ENCODE peak calls at places on chromosomes 5 and 9, in ten cellular contexts. C is BJ, G is transverse colon, M is choroid plexus epithelial cell, D is GM12865, P is psoas muscle, T is MM.1S, I is colonic mucosa, Z is body of pancreas, V is AG04450. J is an unnamed sample.

GRCh38 chr9:96853711-96854072 is 622 bp downstream of the ZNF782 start:
- DNase-seq in V (no peak), D (peak), Z (no peak), C (no peak), G (no peak), P (no peak), T (peak), M (peak), I (no peak), J (no peak)

GRCh38 chr5:68161156-68161555 is 54.4 kb upstream of the PIK3R1 start:
- DNase-seq in M (no peak), D (no peak), C (no peak), G (no peak), V (no peak), T (no peak), Z (no peak), P (no peak), I (no peak), J (no peak)

GRCh38 chr5:136130581-136130980 is 2.1 kb upstream of the SMAD5 start:
- DNase-seq in M (no peak), V (no peak), D (no peak), T (no peak), I (no peak), Z (no peak), G (no peak), C (no peak), P (no peak), J (no peak)

GRCh38 chr5:39762761-39763160 is 338.0 kb upstream of the DAB2 start:
- DNase-seq in C (no peak), G (no peak), Z (no peak), T (no peak), P (no peak), I (no peak), M (no peak), D (no peak), V (no peak), J (no peak)

GRCh38 chr9:133352635-133353340 is 3.5 kb downstream of the SURF1 start:
- DNase-seq in V (no peak), P (no peak), Z (no peak), G (no peak), M (no peak), I (no peak), D (peak), T (no peak), C (no peak), J (no peak)

GRCh38 chr5:137016783-137017324 is 482.3 kb downstream of the SPOCK1 start:
- DNase-seq in T (no peak), P (no peak), Z (no peak), D (no peak), G (no peak), I (no peak), M (peak), C (no peak), V (no peak), J (no peak)

GRCh38 chr5:141695627-141696180 is 13.7 kb upstream of the ARAP3 start:
- DNase-seq in T (no peak), V (no peak), M (no peak), Z (no peak), I (peak), C (no peak), P (no peak), G (peak), D (no peak), J (no peak)

GRCh38 chr9:19404278-19405075 is 4.3 kb upstream of the ACER2 start:
- DNase-seq in P (no peak), I (peak), T (no peak), C (no peak), Z (peak), M (no peak), D (no peak), V (no peak), G (no peak), J (peak)

GRCh38 chr9:93230185-93230584 is 46.2 kb downstream of the WNK2 start:
- DNase-seq in V (no peak), Z (no peak), D (no peak), C (no peak), M (no peak), I (no peak), P (peak), G (no peak), T (no peak), J (no peak)

GRCh38 chr9:113307401-113307975 is 4.3 kb upstream of the RNF183 start:
- DNase-seq in G (no peak), D (no peak), T (no peak), Z (no peak), V (no peak), M (no peak), C (no peak), I (no peak), P (no peak), J (no peak)

GRCh38 chr9:114098660-114099522 is at the start of gene KIF12:
- DNase-seq in T (no peak), G (peak), I (peak), D (no peak), V (no peak), C (no peak), M (no peak), Z (peak), P (peak), J (no peak)

GRCh38 chr9:69758001-69758730 is 1.6 kb downstream of the PTAR1 start:
- DNase-seq in Z (no peak), G (no peak), M (peak), C (no peak), V (no peak), I (no peak), T (no peak), D (peak), P (no peak), J (peak)

GRCh38 chr5:65721775-65722574 is at the start of the genes NLN and SGTB:
- DNase-seq in C (no peak), T (peak), I (peak), V (no peak), M (peak), D (peak), P (peak), Z (peak), G (peak), J (peak)

GRCh38 chr5:2465383-2465782 is 286.1 kb downstream of the IRX2 start:
- DNase-seq in Z (no peak), P (no peak), G (no peak), D (no peak), C (no peak), V (no peak), I (no peak), M (no peak), T (no peak), J (no peak)

GRCh38 chr5:158809310-158809709 is 290.4 kb downstream of the EBF1 start:
- DNase-seq in C (no peak), D (no peak), P (no peak), Z (no peak), G (no peak), V (no peak), M (no peak), T (no peak), I (no peak), J (no peak)

GRCh38 chr5:134581241-134581981 is 51.2 kb downstream of the SAR1B start:
- DNase-seq in C (no peak), I (no peak), V (no peak), Z (no peak), G (peak), D (no peak), M (no peak), T (no peak), P (peak), J (no peak)

GRCh38 chr9:26723486-26723885 is 169.1 kb downstream of the CAAP1 start:
- DNase-seq in P (peak), G (peak), C (no peak), T (no peak), M (peak), V (no peak), D (peak), I (peak), Z (peak), J (peak)

GRCh38 chr5:50666261-50667078 is at the start of gene PARP8:
- DNase-seq in I (peak), D (peak), V (peak), Z (peak), P (peak), C (no peak), M (peak), G (peak), T (peak), J (peak)

GRCh38 chr9:107539427-107540154 is 50.0 kb upstream of the KLF4 start:
- DNase-seq in M (no peak), V (no peak), I (no peak), C (no peak), G (no peak), T (no peak), D (no peak), P (peak), Z (no peak), J (no peak)

GRCh38 chr5:35230043-35230611 is at the start of gene PRLR:
- DNase-seq in I (peak), M (peak), C (peak), T (no peak), P (peak), Z (peak), V (no peak), G (peak), D (peak), J (peak)

GRCh38 chr9:121485618-121486531 is 13.8 kb downstream of the GGTA1 start:
- DNase-seq in G (no peak), V (no peak), M (no peak), C (no peak), I (no peak), D (no peak), P (no peak), Z (no peak), T (no peak), J (no peak)

GRCh38 chr5:79105868-79106267 is 5.7 kb upstream of the BHMT start:
- DNase-seq in C (no peak), V (no peak), G (no peak), Z (no peak), T (no peak), I (no peak), P (no peak), D (no peak), M (no peak), J (no peak)

GRCh38 chr5:54766748-54767147 is 218.6 kb downstream of the ESM1 start:
- DNase-seq in P (no peak), M (no peak), D (no peak), G (no peak), V (no peak), I (no peak), Z (no peak), T (no peak), C (no peak), J (no peak)
- TF ChIP-seq CTCF in P (no peak), M (peak), D (peak), G (no peak), V (no peak), I (no peak), Z (no peak), T (peak), C (no peak), J (no peak)

DNA sequence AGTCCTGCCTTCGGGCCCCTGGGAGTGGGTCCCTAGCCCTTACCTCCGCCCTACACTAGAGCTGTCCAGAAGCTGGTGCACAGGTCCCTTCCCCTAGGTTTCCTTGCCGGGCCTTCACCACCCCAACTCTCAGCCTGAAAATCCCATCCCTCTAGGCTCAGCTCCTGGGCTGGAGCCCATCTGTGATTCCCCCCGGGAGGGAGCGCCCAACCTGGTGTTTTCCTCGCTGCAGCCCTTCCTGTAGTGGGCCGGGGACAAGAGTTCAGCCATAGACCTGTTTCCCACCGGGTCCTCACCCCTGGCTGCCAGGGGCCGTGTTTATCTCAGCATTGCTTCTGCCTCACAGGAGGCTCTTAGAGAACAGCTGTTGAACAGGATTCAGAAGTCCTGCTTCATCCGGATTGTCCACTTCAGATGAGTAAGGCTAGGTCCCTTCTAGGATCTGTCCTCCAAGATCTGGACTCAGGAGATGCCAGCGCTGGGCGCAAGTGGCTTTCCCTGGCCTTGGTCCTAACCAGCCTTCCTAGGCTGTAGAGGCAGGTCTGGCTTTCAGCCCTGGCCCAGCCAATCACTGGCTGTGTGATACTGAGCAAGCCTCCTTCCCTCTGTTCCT is 965 bp downstream of the GLIPR2 start:
- DNase-seq in C (no peak), P (no peak), I (no peak), G (peak), D (no peak), Z (no peak), V (no peak), M (peak), T (no peak), J (peak)
- H3K4me3 ChIP-seq in C (peak), P (peak), I (peak), G (peak), D (peak), Z (peak), V (peak), M (peak), T (peak), J (peak)

GRCh38 chr5:111929892-111930291 is 172.9 kb upstream of the NREP start:
- DNase-seq in P (no peak), C (peak), Z (no peak), M (peak), D (no peak), T (no peak), V (peak), I (no peak), G (no peak), J (peak)

GRCh38 chr5:111929261-111929660 is 172.3 kb upstream of the NREP start:
- DNase-seq in P (no peak), I (no peak), C (no peak), Z (no peak), M (no peak), D (no peak), G (no peak), T (no peak), V (no peak), J (no peak)

GRCh38 chr5:111930407-111930806 is 173.4 kb upstream of the NREP start:
- DNase-seq in M (peak), T (no peak), G (no peak), C (no peak), V (no peak), I (no peak), P (no peak), D (no peak), Z (no peak), J (peak)

GRCh38 chr5:111928501-111928900 is 171.5 kb upstream of the NREP start:
- DNase-seq in P (no peak), T (no peak), M (no peak), G (no peak), D (no peak), I (no peak), Z (no peak), C (no peak), V (no peak), J (no peak)

GRCh38 chr5:111927191-111927590 is 170.2 kb upstream of the NREP start:
- DNase-seq in D (no peak), T (no peak), C (no peak), G (no peak), P (no peak), V (no peak), M (no peak), I (no peak), Z (no peak), J (peak)
- TF ChIP-seq CTCF in D (no peak), T (no peak), C (no peak), G (no peak), P (no peak), V (no peak), M (no peak), I (no peak), Z (no peak), J (no peak)

GRCh38 chr5:177361418-177362101 is 3.8 kb downstream of the RGS14 start:
- DNase-seq in P (peak), V (no peak), C (no peak), G (no peak), T (peak), D (peak), I (no peak), Z (no peak), M (no peak), J (no peak)
- H3K4me3 ChIP-seq in P (no peak), V (no peak), C (no peak), G (no peak), T (no peak), D (peak), I (no peak), Z (no peak), M (no peak), J (no peak)

DNA sequence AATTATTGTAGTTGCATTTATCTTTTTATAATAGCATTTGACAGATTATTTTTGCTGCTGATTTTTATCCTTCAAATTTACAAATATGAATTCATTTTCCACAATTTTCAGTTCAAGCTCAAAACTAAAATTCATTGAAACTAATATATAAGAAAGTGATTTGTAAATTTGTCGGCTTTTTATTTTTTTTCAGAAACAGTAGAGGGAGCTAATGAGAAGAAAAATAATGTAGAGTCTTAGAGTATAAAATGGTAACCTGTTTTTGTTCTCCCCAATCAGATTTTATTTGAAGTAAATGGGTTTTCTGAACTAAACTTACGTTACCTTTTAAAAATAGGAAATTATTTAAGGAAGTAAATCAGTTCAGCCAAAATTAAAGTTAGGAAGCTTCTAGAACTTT is 19.2 kb downstream of the PRRC1 start:
- DNase-seq in P (no peak), Z (no peak), T (peak), V (no peak), I (no peak), G (no peak), M (peak), C (no peak), D (no peak), J (peak)
- TF ChIP-seq CTCF in P (peak), Z (peak), T (peak), V (peak), I (no peak), G (peak), M (peak), C (peak), D (peak), J (peak)

GRCh38 chr5:124628721-124629596 is 117.5 kb downstream of the ZNF608 start:
- DNase-seq in G (no peak), T (no peak), Z (no peak), I (no peak), C (peak), M (peak), V (peak), P (peak), D (no peak), J (peak)
- H3K4me3 ChIP-seq in G (no peak), T (no peak), Z (no peak), I (no peak), C (no peak), M (no peak), V (no peak), P (no peak), D (no peak), J (no peak)

DNA sequence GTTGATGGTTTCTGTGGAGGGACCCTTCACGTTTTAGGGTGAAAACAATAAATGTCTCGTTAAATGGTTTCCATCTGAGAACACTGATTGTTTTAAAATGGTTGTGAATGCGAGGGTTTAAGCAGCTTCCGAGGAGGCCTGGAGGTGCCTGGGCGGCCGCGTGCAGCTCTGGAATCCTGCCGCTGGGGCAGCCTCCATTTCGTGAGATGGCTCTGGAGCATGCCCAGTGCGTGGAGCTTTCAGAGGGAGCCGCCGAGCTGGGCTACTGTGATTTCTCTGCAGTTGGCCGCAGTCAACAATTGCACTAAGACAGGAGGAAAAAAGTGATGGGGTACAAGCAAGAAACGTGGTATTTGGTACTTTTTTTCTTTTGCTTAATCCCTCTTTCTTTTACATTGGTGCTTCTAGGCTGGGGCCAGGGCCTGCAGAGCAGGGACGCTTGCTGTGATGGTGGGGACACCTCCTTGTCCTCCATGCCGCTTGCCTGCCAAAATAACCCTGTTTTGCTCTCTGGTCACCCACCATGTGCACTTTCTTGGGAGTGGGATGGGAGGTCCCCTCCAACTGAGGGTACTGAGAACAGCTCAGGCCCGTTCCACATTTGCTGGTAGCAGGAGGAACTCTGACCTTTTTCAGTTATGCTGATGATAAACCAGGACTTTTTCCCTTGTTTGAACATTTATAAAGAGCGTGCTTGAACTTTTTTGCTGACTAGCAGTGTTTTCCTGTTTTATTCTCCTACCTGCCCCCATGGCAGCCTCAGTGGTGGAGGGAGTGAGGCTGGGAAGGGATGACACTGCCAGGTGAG is 47.1 kb downstream of the EHMT1 start:
- DNase-seq in P (no peak), C (no peak), T (no peak), D (no peak), V (no peak), Z (no peak), I (no peak), G (no peak), M (peak), J (no peak)
- TF ChIP-seq CTCF in P (no peak), C (peak), T (no peak), D (no peak), V (peak), Z (no peak), I (no peak), G (peak), M (peak), J (no peak)

DNA sequence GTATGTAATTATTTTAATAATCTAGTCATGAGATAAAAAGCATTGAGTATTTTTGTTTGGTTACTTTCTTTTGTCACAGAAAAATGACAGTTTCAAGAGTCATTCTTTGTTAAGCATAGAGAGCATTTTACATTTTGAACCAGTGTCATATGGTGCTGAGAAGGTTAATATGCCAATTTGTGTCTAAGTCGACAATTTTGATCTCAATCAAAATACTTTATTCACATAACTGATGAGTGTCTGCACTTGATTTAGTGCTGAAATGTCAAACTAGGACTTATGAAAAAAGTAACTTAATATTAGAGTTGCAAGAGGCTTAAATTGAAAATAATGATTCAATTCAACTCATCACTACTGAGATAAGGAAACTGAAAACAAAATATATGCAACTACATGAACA is 1804.6 kb upstream of the ACO1 start:
- DNase-seq in D (no peak), G (no peak), C (no peak), P (no peak), I (no peak), V (no peak), M (no peak), Z (no peak), T (no peak), J (no peak)
- H3K4me3 ChIP-seq in D (no peak), G (no peak), C (no peak), P (no peak), I (no peak), V (no peak), M (no peak), Z (no peak), T (no peak), J (no peak)

GRCh38 chr9:29475471-29475870 is 1902.2 kb upstream of the C9orf72 start:
- DNase-seq in C (no peak), V (no peak), P (no peak), T (no peak), M (peak), I (no peak), G (no peak), D (no peak), Z (no peak), J (no peak)
- TF ChIP-seq CTCF in C (no peak), V (no peak), P (no peak), T (no peak), M (no peak), I (no peak), G (no peak), D (no peak), Z (no peak), J (no peak)

GRCh38 chr9:89317282-89317681 is 1.0 kb upstream of the SECISBP2 start:
- DNase-seq in Z (no peak), C (no peak), I (no peak), G (no peak), T (no peak), M (no peak), D (no peak), P (no peak), V (no peak), J (no peak)
- H3K4me3 ChIP-seq in Z (no peak), C (no peak), I (peak), G (peak), T (no peak), M (no peak), D (peak), P (peak), V (no peak), J (peak)